ENCODE peak calls at places on chromosomes 6 and 20, in ten cellular contexts. One of them, this sample, is unnamed.

GRCh38 chr6:158762787-158763439 is 56.3 kb downstream of the EZR start:
- DNase-seq in prostate gland: no peak
- DNase-seq in coronary artery: peak; percentile 72
- DNase-seq in colonic mucosa: no peak
- DNase-seq in fibroblast of lung: no peak
- DNase-seq in A549: no peak
- DNase-seq in thoracic aorta: no peak
- DNase-seq in adrenal gland: peak; percentile 74
- DNase-seq in AG10803: no peak
- DNase-seq in BE2C: no peak
- DNase-seq in this sample: no peak

GRCh38 chr6:167005350-167006159 is 6.4 kb downstream of the CEP43 start:
- DNase-seq in AG10803: no peak
- DNase-seq in adrenal gland: peak; percentile 49
- DNase-seq in coronary artery: no peak
- DNase-seq in BE2C: peak; percentile 84
- DNase-seq in fibroblast of lung: peak; percentile 10
- DNase-seq in colonic mucosa: peak; percentile 23
- DNase-seq in prostate gland: no peak
- DNase-seq in A549: no peak
- DNase-seq in thoracic aorta: no peak
- DNase-seq in this sample: no peak

GRCh38 chr6:43964659-43965570 is 162.3 kb downstream of the MRPL14 start:
- DNase-seq in A549: no peak
- DNase-seq in AG10803: no peak
- DNase-seq in colonic mucosa: no peak
- DNase-seq in thoracic aorta: no peak
- DNase-seq in prostate gland: no peak
- DNase-seq in coronary artery: peak; percentile 62
- DNase-seq in fibroblast of lung: no peak
- DNase-seq in adrenal gland: no peak
- DNase-seq in BE2C: no peak
- DNase-seq in this sample: no peak

GRCh38 chr6:96013531-96013930 is 2.2 kb upstream of the FUT9 start:
- DNase-seq in colonic mucosa: no peak
- DNase-seq in AG10803: no peak
- DNase-seq in prostate gland: no peak
- DNase-seq in A549: no peak
- DNase-seq in fibroblast of lung: no peak
- DNase-seq in BE2C: no peak
- DNase-seq in coronary artery: no peak
- DNase-seq in adrenal gland: no peak
- DNase-seq in thoracic aorta: no peak
- DNase-seq in this sample: no peak

GRCh38 chr6:34601706-34602105 is 45.6 kb upstream of the SPDEF start:
- DNase-seq in colonic mucosa: no peak
- DNase-seq in coronary artery: no peak
- DNase-seq in BE2C: no peak
- DNase-seq in thoracic aorta: no peak
- DNase-seq in prostate gland: peak; percentile 60
- DNase-seq in AG10803: no peak
- DNase-seq in adrenal gland: no peak
- DNase-seq in A549: no peak
- DNase-seq in fibroblast of lung: no peak
- DNase-seq in this sample: no peak

GRCh38 chr20:18496042-18496441 is 983 bp downstream of the RBBP9 start:
- DNase-seq in thoracic aorta: no peak
- DNase-seq in prostate gland: no peak
- DNase-seq in colonic mucosa: no peak
- DNase-seq in BE2C: no peak
- DNase-seq in A549: no peak
- DNase-seq in adrenal gland: no peak
- DNase-seq in coronary artery: no peak
- DNase-seq in AG10803: no peak
- DNase-seq in fibroblast of lung: peak; percentile 6
- DNase-seq in this sample: no peak

GRCh38 chr6:83854766-83855165 is 1.6 kb downstream of the RIPPLY2 start:
- DNase-seq in fibroblast of lung: no peak
- DNase-seq in BE2C: no peak
- DNase-seq in adrenal gland: no peak
- DNase-seq in thoracic aorta: no peak
- DNase-seq in coronary artery: no peak
- DNase-seq in colonic mucosa: no peak
- DNase-seq in A549: no peak
- DNase-seq in AG10803: no peak
- DNase-seq in prostate gland: no peak
- DNase-seq in this sample: no peak

GRCh38 chr6:54801669-54802068 is 44.9 kb upstream of the FAM83B start:
- DNase-seq in colonic mucosa: no peak
- DNase-seq in AG10803: peak; percentile 77
- DNase-seq in thoracic aorta: no peak
- DNase-seq in fibroblast of lung: peak; percentile 87
- DNase-seq in prostate gland: no peak
- DNase-seq in A549: no peak
- DNase-seq in adrenal gland: no peak
- DNase-seq in coronary artery: no peak
- DNase-seq in BE2C: no peak
- DNase-seq in this sample: no peak

GRCh38 chr6:117477988-117478852 is 4.3 kb upstream of the DCBLD1 start:
- DNase-seq in adrenal gland: peak; percentile 32
- DNase-seq in thoracic aorta: no peak
- DNase-seq in BE2C: peak; percentile 20
- DNase-seq in prostate gland: no peak
- DNase-seq in colonic mucosa: peak; percentile 33
- DNase-seq in AG10803: no peak
- DNase-seq in coronary artery: no peak
- DNase-seq in A549: no peak
- DNase-seq in fibroblast of lung: no peak
- DNase-seq in this sample: no peak
- TF ChIP-seq CTCF in adrenal gland: peak; percentile 25
- TF ChIP-seq CTCF in thoracic aorta: no peak
- TF ChIP-seq CTCF in BE2C: peak; percentile 46
- TF ChIP-seq CTCF in prostate gland: no peak
- TF ChIP-seq CTCF in colonic mucosa: no peak
- TF ChIP-seq CTCF in AG10803: peak; percentile 14
- TF ChIP-seq CTCF in coronary artery: no peak
- TF ChIP-seq CTCF in A549: peak; percentile 33
- TF ChIP-seq CTCF in fibroblast of lung: no peak
- TF ChIP-seq CTCF in this sample: peak; percentile 31

GRCh38 chr6:1553562-1554088 is 56.1 kb upstream of the FOXC1 start:
- DNase-seq in prostate gland: no peak
- DNase-seq in fibroblast of lung: no peak
- DNase-seq in colonic mucosa: no peak
- DNase-seq in coronary artery: no peak
- DNase-seq in thoracic aorta: no peak
- DNase-seq in BE2C: no peak
- DNase-seq in adrenal gland: no peak
- DNase-seq in AG10803: no peak
- DNase-seq in A549: no peak
- DNase-seq in this sample: no peak

GRCh38 chr6:1558388-1558787 is 51.3 kb upstream of the FOXC1 start:
- DNase-seq in prostate gland: no peak
- DNase-seq in adrenal gland: no peak
- DNase-seq in BE2C: no peak
- DNase-seq in fibroblast of lung: no peak
- DNase-seq in colonic mucosa: no peak
- DNase-seq in A549: no peak
- DNase-seq in AG10803: no peak
- DNase-seq in thoracic aorta: no peak
- DNase-seq in coronary artery: no peak
- DNase-seq in this sample: no peak

GRCh38 chr6:1552296-1552761 is 57.4 kb upstream of the FOXC1 start:
- DNase-seq in AG10803: peak; percentile 51
- DNase-seq in A549: peak; percentile 46
- DNase-seq in prostate gland: no peak
- DNase-seq in colonic mucosa: no peak
- DNase-seq in thoracic aorta: no peak
- DNase-seq in BE2C: no peak
- DNase-seq in adrenal gland: no peak
- DNase-seq in fibroblast of lung: peak; percentile 21
- DNase-seq in coronary artery: no peak
- DNase-seq in this sample: no peak

GRCh38 chr6:1554241-1554880 is 55.4 kb upstream of the FOXC1 start:
- DNase-seq in AG10803: peak; percentile 41
- DNase-seq in colonic mucosa: no peak
- DNase-seq in thoracic aorta: no peak
- DNase-seq in fibroblast of lung: no peak
- DNase-seq in prostate gland: no peak
- DNase-seq in BE2C: no peak
- DNase-seq in A549: peak; percentile 8
- DNase-seq in adrenal gland: no peak
- DNase-seq in coronary artery: no peak
- DNase-seq in this sample: no peak

DNA sequence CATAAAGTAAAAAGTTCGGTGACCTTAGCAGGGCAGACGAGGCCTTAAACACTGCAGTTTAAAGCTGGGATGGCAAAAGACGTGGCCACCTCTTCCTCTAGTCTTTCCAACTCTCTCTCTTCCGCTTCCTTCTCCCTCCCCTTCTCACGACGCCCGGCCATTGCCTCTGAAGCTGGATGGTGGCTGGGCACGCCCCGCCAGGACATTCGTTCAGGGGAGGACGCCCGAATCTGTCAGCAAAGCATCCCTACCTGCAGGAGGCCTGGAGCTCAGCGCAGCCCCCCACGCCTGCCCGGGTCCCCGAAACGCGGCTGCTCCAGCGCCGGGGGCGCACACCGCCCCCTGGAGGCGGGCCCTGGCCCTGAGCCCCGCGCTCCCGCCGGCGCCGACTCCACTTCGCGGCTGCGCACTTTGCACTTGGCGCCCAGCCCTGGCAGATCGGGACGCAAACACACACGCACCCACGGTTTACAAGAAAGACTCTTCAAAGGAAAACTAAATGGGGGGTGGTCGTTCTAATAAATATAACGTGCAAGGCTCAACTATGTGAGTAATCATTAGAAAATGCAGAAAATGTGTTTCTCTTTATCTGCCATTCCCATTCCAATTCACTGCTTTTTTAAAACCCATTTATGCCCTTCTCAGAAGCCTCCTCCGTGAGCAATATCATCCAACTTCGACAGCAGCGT is 54.7 kb upstream of the FOXC1 start:
- DNase-seq in BE2C: peak; percentile 22
- DNase-seq in AG10803: peak; percentile 53
- DNase-seq in fibroblast of lung: peak; percentile 28
- DNase-seq in coronary artery: no peak
- DNase-seq in A549: peak; percentile 70
- DNase-seq in adrenal gland: peak; percentile 49
- DNase-seq in prostate gland: peak; percentile 47
- DNase-seq in colonic mucosa: peak; percentile 76
- DNase-seq in thoracic aorta: no peak
- DNase-seq in this sample: no peak
- TF ChIP-seq CTCF in BE2C: peak; percentile 18
- TF ChIP-seq CTCF in AG10803: peak; percentile 52
- TF ChIP-seq CTCF in fibroblast of lung: peak; percentile 93
- TF ChIP-seq CTCF in coronary artery: peak; percentile 99
- TF ChIP-seq CTCF in A549: peak; percentile 72
- TF ChIP-seq CTCF in adrenal gland: peak; percentile 60
- TF ChIP-seq CTCF in prostate gland: peak; percentile 76
- TF ChIP-seq CTCF in colonic mucosa: peak; percentile 66
- TF ChIP-seq CTCF in thoracic aorta: peak; percentile 85
- TF ChIP-seq CTCF in this sample: peak; percentile 38

DNA sequence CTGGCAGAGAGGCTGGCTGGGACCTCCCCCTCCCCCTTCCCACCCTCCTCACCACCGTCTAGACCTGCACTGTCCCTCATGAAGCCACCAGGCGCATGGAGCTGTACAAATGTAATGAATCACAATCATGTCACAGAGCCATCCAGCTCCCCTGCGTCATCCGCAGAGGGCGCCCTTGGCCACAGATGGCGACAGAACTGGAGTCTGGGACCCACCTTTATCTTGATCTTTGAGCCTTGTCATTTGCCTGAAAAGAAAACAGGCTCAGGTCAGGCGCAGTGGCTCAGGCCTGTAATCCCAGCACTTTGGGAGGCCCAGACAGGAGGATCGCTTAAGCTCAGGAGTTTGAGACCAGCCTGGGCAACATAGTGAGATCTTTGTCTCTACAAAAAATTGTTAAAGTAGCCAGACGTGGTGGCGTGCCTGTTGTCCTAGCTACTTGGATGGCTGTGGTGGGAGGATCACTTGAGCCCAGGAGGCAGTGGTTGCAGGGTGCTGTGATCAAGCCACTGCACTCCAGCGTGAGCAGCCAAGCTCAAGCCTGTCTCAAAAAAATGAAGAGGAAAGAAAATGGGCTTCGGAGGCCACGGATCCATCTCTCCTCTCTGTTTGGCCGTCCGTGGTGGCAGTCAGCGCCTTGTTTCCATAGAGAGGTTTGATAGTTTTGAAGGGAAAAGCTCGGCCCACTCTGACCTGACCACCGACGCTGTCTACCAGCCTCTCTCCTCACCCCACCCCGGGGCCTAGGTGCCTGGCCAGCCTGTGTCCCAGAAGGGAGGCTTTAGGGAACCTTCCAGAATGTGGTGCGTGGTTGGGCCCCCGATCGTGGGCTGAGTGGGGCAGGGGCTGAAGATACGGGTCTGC is 6.2 kb downstream of the COL9A3 start:
- DNase-seq in adrenal gland: peak; percentile 83
- DNase-seq in coronary artery: no peak
- DNase-seq in AG10803: no peak
- DNase-seq in thoracic aorta: no peak
- DNase-seq in prostate gland: no peak
- DNase-seq in fibroblast of lung: no peak
- DNase-seq in A549: peak; percentile 92
- DNase-seq in colonic mucosa: peak; percentile 82
- DNase-seq in BE2C: peak; percentile 91
- DNase-seq in this sample: no peak
- TF ChIP-seq CTCF in adrenal gland: peak; percentile 49
- TF ChIP-seq CTCF in coronary artery: no peak
- TF ChIP-seq CTCF in AG10803: peak; percentile 29
- TF ChIP-seq CTCF in thoracic aorta: no peak
- TF ChIP-seq CTCF in prostate gland: no peak
- TF ChIP-seq CTCF in fibroblast of lung: no peak
- TF ChIP-seq CTCF in A549: peak; percentile 62
- TF ChIP-seq CTCF in colonic mucosa: peak; percentile 50
- TF ChIP-seq CTCF in BE2C: peak; percentile 75
- TF ChIP-seq CTCF in this sample: peak; percentile 45

DNA sequence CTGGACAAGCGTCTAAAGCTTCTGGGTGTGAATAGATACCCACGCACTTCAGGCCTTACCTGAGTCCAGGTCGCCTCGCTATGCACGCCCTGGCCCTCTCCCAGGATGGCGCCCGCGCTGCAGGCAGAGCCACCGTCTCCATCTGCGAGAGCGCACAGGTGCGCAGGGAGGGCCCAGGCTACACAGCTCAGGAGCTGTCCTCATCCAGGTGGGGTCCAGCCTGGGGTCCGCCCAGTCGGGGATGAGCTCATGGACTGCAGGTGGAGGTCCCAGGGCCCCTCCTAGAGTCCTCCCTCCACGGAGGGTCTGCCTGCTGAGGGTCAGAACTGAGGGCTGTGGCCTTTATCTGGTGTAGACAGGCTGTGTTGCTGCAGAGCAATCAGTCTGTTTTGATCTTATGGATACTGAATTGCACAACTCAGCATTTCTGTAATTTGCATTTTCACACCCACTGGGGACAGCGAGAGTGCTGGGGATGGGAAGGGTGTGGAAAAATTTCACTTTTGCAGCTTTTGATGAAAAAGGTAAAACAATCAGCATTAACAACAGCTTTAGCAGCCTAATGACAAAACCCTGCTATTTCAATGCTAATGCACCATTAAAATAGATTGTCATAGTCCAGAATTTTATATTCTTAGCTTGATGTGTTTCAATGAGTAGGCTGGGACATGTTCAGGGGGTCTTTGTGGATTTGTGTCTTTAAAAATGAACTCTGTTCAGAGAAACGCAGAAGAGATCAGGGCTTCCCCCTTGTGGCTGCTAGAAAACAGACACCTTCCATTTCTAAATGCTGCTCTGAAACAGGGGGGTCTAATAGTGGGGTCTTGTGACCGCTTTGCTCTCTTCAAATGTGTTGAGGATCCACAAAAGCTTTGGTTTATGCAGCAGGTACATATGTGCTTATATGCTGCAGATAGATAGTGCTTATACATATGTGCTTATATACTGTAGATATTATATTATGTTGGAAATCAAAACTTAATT is 77.8 kb upstream of the PHACTR3 start:
- DNase-seq in AG10803: no peak
- DNase-seq in adrenal gland: no peak
- DNase-seq in A549: peak; percentile 22
- DNase-seq in thoracic aorta: no peak
- DNase-seq in prostate gland: no peak
- DNase-seq in fibroblast of lung: no peak
- DNase-seq in coronary artery: no peak
- DNase-seq in colonic mucosa: no peak
- DNase-seq in BE2C: no peak
- DNase-seq in this sample: no peak
- TF ChIP-seq CTCF in AG10803: peak; percentile 43
- TF ChIP-seq CTCF in adrenal gland: no peak
- TF ChIP-seq CTCF in A549: no peak
- TF ChIP-seq CTCF in thoracic aorta: no peak
- TF ChIP-seq CTCF in prostate gland: no peak
- TF ChIP-seq CTCF in fibroblast of lung: peak; percentile 21
- TF ChIP-seq CTCF in coronary artery: no peak
- TF ChIP-seq CTCF in colonic mucosa: no peak
- TF ChIP-seq CTCF in BE2C: peak; percentile 63
- TF ChIP-seq CTCF in this sample: peak; percentile 58